ENCODE peak calls at places on chromosome 7, in five cellular contexts. R is NCI-H1092 treated with DMSO at 0.1 percent for 48 hours, S is mucosa of gallbladder, C is NCI-H510A, X is HFFc6. Z is an unnamed sample.

GRCh38 chr7:90661290-90662151 is 65.4 kb downstream of the CDK14 start:
- DNase-seq in R (no peak), C (no peak), X (no peak), S (no peak), Z (no peak)

GRCh38 chr7:70579397-70580097 is 552.4 kb upstream of the GALNT17 start:
- DNase-seq in C (no peak), X (no peak), S (no peak), R (no peak), Z (no peak)

GRCh38 chr7:1114088-1114487 is 26.2 kb downstream of the GPER1 start:
- DNase-seq in C (no peak), R (no peak), S (no peak), X (no peak), Z (no peak)

GRCh38 chr7:127782550-127783266 is 130.7 kb downstream of the SND1 start:
- DNase-seq in X (no peak), C (no peak), R (no peak), S (no peak), Z (no peak)

GRCh38 chr7:30280631-30281030 is 3.8 kb upstream of the ZNRF2 start:
- DNase-seq in X (no peak), S (no peak), R (no peak), C (peak; percentile 49), Z (no peak)

GRCh38 chr7:105010538-105011523 is 3.2 kb upstream of the KMT2E start:
- DNase-seq in S (no peak), R (no peak), X (no peak), C (no peak), Z (no peak)

GRCh38 chr7:70585071-70585470 is 546.9 kb upstream of the GALNT17 start:
- DNase-seq in S (no peak), R (peak; percentile 29), C (no peak), X (no peak), Z (no peak)

GRCh38 chr7:13024323-13024722 is 336.9 kb downstream of the ARL4A start:
- DNase-seq in R (no peak), S (no peak), X (no peak), C (no peak), Z (no peak)

GRCh38 chr7:70764004-70764691 is 367.8 kb upstream of the GALNT17 start:
- DNase-seq in S (no peak), R (no peak), X (no peak), C (no peak), Z (no peak)

GRCh38 chr7:41975854-41976253 is 261.2 kb downstream of the GLI3 start:
- DNase-seq in C (no peak), S (no peak), X (no peak), R (no peak), Z (no peak)

GRCh38 chr7:105439174-105439893 is 50.6 kb upstream of the SRPK2 start:
- DNase-seq in C (no peak), S (peak; percentile 17), X (peak; percentile 96), R (peak; percentile 80), Z (no peak)

GRCh38 chr7:18177815-18178660 is 150.4 kb upstream of the PRPS1L1 start:
- DNase-seq in S (no peak), X (no peak), R (no peak), C (no peak), Z (no peak)

GRCh38 chr7:115019882-115020605 is 98.2 kb downstream of the MDFIC start:
- DNase-seq in S (no peak), X (no peak), R (no peak), C (no peak), Z (peak; percentile 81)

GRCh38 chr7:70657532-70657931 is 474.4 kb upstream of the GALNT17 start:
- DNase-seq in C (no peak), R (no peak), S (no peak), X (no peak), Z (peak; percentile 65)

GRCh38 chr7:34320412-34320811 is 337.6 kb upstream of the NPSR1 start:
- DNase-seq in X (no peak), R (no peak), S (no peak), C (no peak), Z (no peak)

GRCh38 chr7:22667562-22668239 is 59.3 kb upstream of the IL6 start:
- DNase-seq in C (no peak), X (peak; percentile 83), R (no peak), S (no peak), Z (no peak)

GRCh38 chr7:135757719-135758411 is 9.3 kb upstream of the FAM180A start:
- DNase-seq in C (no peak), R (no peak), X (peak; percentile 30), S (no peak), Z (no peak)

GRCh38 chr7:76220185-76221057 is 18.7 kb downstream of the SRRM3 start:
- DNase-seq in X (peak; percentile 30), R (peak; percentile 13), C (no peak), S (no peak), Z (no peak)

GRCh38 chr7:18496336-18496700 is 769 bp downstream of the HDAC9 start:
- DNase-seq in C (no peak), S (no peak), X (no peak), R (peak; percentile 86), Z (no peak)

GRCh38 chr7:80135306-80136104 is 874 bp downstream of the GNAI1 start:
- DNase-seq in C (peak; percentile 19), X (no peak), S (no peak), R (peak; percentile 76), Z (no peak)

GRCh38 chr7:91264924-91265681 is 870 bp downstream of the FZD1 start:
- DNase-seq in C (peak; percentile 37), R (peak; percentile 77), X (peak; percentile 53), S (peak; percentile 46), Z (no peak)

GRCh38 chr7:112510032-112510742 is 29.4 kb downstream of the LSMEM1 start:
- DNase-seq in S (no peak), R (no peak), X (peak; percentile 75), C (no peak), Z (no peak)

GRCh38 chr7:134991469-134992339 is 5.4 kb downstream of the AGBL3 start:
- DNase-seq in R (no peak), X (peak; percentile 5), C (no peak), S (no peak), Z (no peak)

Z was measured in NCI-H187 treated with DMSO at 0.1 percent for 48 hours.